ENCODE peak calls at places on chromosome 9, in five cellular contexts. K is lung, L is fibroblast of mammary gland, T is BJ, Z is GM23338. S is an unnamed sample.

GRCh38 chr9:36560813-36561212 is 11.9 kb upstream of the MELK start:
- DNase-seq in T (no peak), Z (peak), L (no peak), K (no peak), S (peak)

GRCh38 chr9:17380126-17380861 is 198.6 kb upstream of the SH3GL2 start:
- DNase-seq in L (no peak), T (no peak), Z (no peak), K (no peak), S (no peak)

GRCh38 chr9:116355153-116355827 is 201.7 kb downstream of the PAPPA start:
- DNase-seq in K (no peak), T (no peak), Z (peak), L (no peak), S (peak)

GRCh38 chr9:15606667-15607472 is 54.0 kb downstream of the CCDC171 start:
- DNase-seq in T (no peak), Z (peak), L (peak), K (no peak), S (peak)

GRCh38 chr9:108186996-108187395 is 668.8 kb downstream of the ACTL7B start:
- DNase-seq in Z (no peak), L (peak), T (no peak), K (no peak), S (peak)

GRCh38 chr9:37442556-37442955 is 20.1 kb downstream of the GRHPR start:
- DNase-seq in Z (no peak), K (no peak), L (no peak), T (no peak), S (no peak)

GRCh38 chr9:79292731-79293280 is 279.0 kb upstream of the TLE4 start:
- DNase-seq in L (no peak), T (no peak), K (no peak), Z (no peak), S (no peak)

GRCh38 chr9:87678650-87679355 is 47.1 kb upstream of the CTSL start:
- DNase-seq in T (no peak), Z (peak), L (peak), K (peak), S (peak)

GRCh38 chr9:112867275-112867991 is 23.2 kb downstream of the SLC46A2 start:
- DNase-seq in L (peak), T (peak), K (peak), Z (peak), S (peak)

GRCh38 chr9:87336407-87336806 is 161.3 kb upstream of the DAPK1 start:
- DNase-seq in Z (peak), K (no peak), L (peak), T (no peak), S (peak)

GRCh38 chr9:96655198-96655851 is at the start of gene PRXL2C:
- DNase-seq in T (peak), K (peak), Z (peak), L (peak), S (peak)

GRCh38 chr9:114652776-114653555 is 4.6 kb downstream of the TEX53 start:
- DNase-seq in Z (no peak), L (peak), K (no peak), T (no peak), S (no peak)

GRCh38 chr9:27429436-27429835 is 94.7 kb upstream of the IFNK start:
- DNase-seq in T (no peak), L (no peak), K (no peak), Z (no peak), S (no peak)

GRCh38 chr9:80467632-80468031 is 895.9 kb downstream of the TLE4 start:
- DNase-seq in Z (no peak), T (no peak), K (no peak), L (peak), S (peak)

GRCh38 chr9:96169488-96169887 is 132.5 kb downstream of the HSD17B3 start:
- DNase-seq in T (no peak), Z (peak), L (no peak), K (no peak), S (no peak)

GRCh38 chr9:91033802-91034201 is 232.2 kb downstream of the SYK start:
- DNase-seq in L (peak), K (no peak), T (no peak), Z (peak), S (no peak)

GRCh38 chr9:106864533-106865143 is 1.7 kb downstream of the ZNF462 start:
- DNase-seq in T (no peak), L (peak), K (no peak), Z (no peak), S (peak)

GRCh38 chr9:133275105-133276000 is at the start of gene ABO:
- DNase-seq in T (no peak), L (no peak), K (no peak), Z (peak), S (no peak)

GRCh38 chr9:17660158-17660557 is 81.3 kb downstream of the SH3GL2 start:
- DNase-seq in T (no peak), L (no peak), Z (no peak), K (no peak), S (no peak)

GRCh38 chr9:35666045-35666444 is 1.1 kb upstream of the ARHGEF39 start:
- DNase-seq in K (no peak), Z (no peak), T (no peak), L (no peak), S (peak)

GRCh38 chr9:97763884-97764283 is 66.7 kb upstream of the XPA start:
- DNase-seq in L (no peak), T (no peak), K (no peak), Z (no peak), S (no peak)

GRCh38 chr9:97562542-97562941 is 61.1 kb downstream of the TMOD1 start:
- DNase-seq in T (no peak), Z (no peak), K (no peak), L (peak), S (no peak)

GRCh38 chr9:99433555-99433954 is 211.5 kb downstream of the SEC61B start:
- DNase-seq in T (peak), L (peak), K (peak), Z (no peak), S (peak)

GRCh38 chr9:136052433-136052880 is 42.6 kb downstream of the NACC2 start:
- DNase-seq in T (no peak), L (no peak), Z (peak), K (no peak), S (peak)

GRCh38 chr9:70036641-70037040 is 7.0 kb upstream of the MAMDC2 start:
- DNase-seq in Z (no peak), T (no peak), L (peak), K (no peak), S (no peak)

GRCh38 chr9:35104586-35104985 is 1.7 kb upstream of the STOML2 start:
- DNase-seq in K (no peak), T (no peak), L (no peak), Z (no peak), S (no peak)

GRCh38 chr9:7892975-7893374 is 93.4 kb upstream of the DMAC1 start:
- DNase-seq in L (no peak), Z (no peak), T (no peak), K (no peak), S (no peak)

GRCh38 chr9:130835441-130836298 is 616 bp downstream of the ABL1 start:
- DNase-seq in K (no peak), Z (peak), T (no peak), L (peak), S (peak)

GRCh38 chr9:137892424-137893191 is 15.0 kb downstream of the CACNA1B start:
- DNase-seq in Z (no peak), T (no peak), K (no peak), L (no peak), S (no peak)

GRCh38 chr9:136399176-136400037 is 563 bp downstream of the SNAPC4 start:
- DNase-seq in Z (peak), K (no peak), L (peak), T (no peak), S (peak)

GRCh38 chr9:22055090-22055489 is 46.0 kb upstream of the CDKN2B start:
- DNase-seq in L (no peak), T (no peak), Z (no peak), K (no peak), S (no peak)

GRCh38 chr9:35311891-35312639 is 150.3 kb downstream of the UNC13B start:
- DNase-seq in T (no peak), K (no peak), Z (no peak), L (peak), S (no peak)

GRCh38 chr9:117400131-117400530 is 14.7 kb downstream of the ASTN2 start:
- DNase-seq in K (no peak), L (no peak), Z (peak), T (no peak), S (no peak)

DNA sequence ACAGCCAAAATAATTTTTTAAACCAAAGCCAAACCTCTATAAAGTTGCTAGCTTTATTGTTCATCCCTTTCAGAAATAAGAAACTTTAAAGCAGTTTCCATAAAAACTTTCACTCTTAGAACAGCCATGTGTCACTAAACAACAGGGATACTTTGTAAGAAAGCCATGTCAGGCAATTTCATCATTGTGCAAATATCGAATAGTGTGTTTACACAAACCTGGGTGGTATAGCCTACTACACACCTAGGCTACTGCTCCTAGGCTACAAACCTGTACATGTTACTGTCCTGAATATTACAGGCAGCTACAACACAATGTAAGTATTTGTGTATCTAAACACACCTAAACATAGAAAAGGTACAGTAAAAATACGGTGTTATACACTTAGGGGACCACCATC is 59.9 kb downstream of the TLE1 start:
- DNase-seq in L (no peak), T (no peak), Z (no peak), K (no peak), S (no peak)
- TF ChIP-seq CTCF in L (no peak), T (no peak), Z (no peak), K (no peak), S (no peak)

DNA sequence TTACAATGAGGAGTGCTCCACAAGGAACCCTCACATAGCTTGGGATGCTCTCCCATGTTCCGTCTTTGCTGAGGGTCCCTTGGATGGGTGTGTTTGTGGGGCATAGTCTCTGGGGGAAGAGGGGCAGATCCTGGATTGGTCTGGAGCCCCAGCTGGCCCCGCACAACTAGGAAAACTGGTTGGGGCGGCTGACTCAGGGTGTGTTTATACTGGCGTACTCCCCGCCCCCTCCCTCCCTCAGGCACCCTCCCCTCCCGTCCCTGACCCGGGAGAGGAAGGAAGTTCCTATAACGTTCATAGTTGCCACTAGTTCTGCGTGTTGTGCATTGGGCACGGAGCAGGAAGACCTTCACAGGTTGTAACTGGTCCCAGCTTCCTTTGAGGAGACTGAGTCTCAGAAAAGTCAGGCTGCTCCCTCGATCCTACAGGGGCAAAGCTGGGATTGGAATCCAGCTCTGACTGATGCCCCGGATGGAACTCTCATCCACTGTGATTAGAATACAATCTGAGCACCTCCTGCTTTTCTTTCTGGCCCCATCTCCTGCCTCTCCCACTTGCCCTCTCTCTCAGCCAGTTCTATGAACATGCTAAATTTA is 11.0 kb downstream of the IER5L start:
- DNase-seq in L (peak), Z (peak), T (no peak), K (peak), S (peak)
- H3K4me3 ChIP-seq in L (peak), Z (peak), T (no peak), K (no peak), S (peak)

DNA sequence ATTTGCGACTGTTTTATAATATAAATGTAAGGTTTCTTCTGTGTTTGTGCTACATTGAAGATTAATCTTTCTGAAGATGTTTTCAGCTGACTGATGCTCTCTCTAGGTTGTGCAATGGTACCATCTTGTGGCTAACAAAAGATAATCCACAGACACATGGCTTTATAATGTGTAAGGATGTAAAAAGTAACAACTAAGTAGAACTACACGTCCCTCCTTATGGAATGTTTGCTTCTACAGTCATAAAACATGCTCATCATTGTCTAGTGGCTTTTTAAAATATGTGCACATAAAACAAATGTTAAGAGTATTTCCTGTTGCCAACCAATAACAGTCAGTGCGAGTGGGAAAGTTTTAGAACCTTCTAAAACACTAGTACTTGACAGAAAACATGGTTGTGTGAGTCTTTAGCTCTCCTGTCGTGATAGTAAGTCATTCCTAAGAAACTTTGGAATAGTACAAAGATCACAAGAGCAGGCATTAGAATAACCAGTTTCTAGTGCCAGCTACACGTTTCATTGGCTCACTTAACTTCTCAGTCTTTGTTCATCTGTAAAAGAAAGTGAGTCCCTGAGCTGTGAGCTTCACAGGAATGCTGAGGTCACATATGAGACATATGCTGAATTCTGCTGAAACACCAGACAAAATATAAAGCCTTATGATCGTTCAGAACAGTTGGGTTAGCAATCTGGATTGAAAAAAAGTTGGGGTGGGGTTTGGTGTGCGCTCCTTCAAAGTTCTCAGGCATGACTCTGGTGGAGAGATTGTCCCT is 75.7 kb upstream of the GLIS3 start:
- DNase-seq in T (peak), Z (peak), L (peak), K (no peak), S (peak)
- TF ChIP-seq CTCF in T (peak), Z (peak), L (peak), K (peak), S (peak)

GRCh38 chr9:93098236-93098946 is 2.4 kb downstream of the CARD19 start:
- DNase-seq in T (peak), K (peak), Z (no peak), L (peak), S (peak)
- H3K4me3 ChIP-seq in T (no peak), K (no peak), Z (no peak), L (peak), S (peak)

GRCh38 chr9:18745710-18746109 is 271.8 kb downstream of the ADAMTSL1 start:
- DNase-seq in L (no peak), K (no peak), Z (no peak), T (no peak), S (no peak)
- TF ChIP-seq CTCF in L (no peak), K (no peak), Z (no peak), T (no peak), S (no peak)

GRCh38 chr9:128191406-128192046 is at the start of gene CIZ1:
- DNase-seq in Z (peak), L (peak), T (no peak), K (peak), S (peak)

GRCh38 chr9:128188209-128188608 is 3.2 kb downstream of the CIZ1 start:
- DNase-seq in K (no peak), L (no peak), Z (no peak), T (no peak), S (no peak)

GRCh38 chr9:128187361-128187760 is 4.0 kb downstream of the CIZ1 start:
- DNase-seq in T (no peak), K (no peak), Z (no peak), L (no peak), S (no peak)

GRCh38 chr9:128190516-128191405 is 611 bp downstream of the CIZ1 start:
- DNase-seq in L (no peak), K (no peak), Z (peak), T (no peak), S (no peak)

GRCh38 chr9:128190013-128190412 is 1.4 kb downstream of the CIZ1 start:
- DNase-seq in K (no peak), Z (no peak), T (no peak), L (no peak), S (no peak)
- H3K4me3 ChIP-seq in K (no peak), Z (peak), T (no peak), L (no peak), S (peak)

S was measured in fibroblast of pulmonary artery.